ENCODE peak calls at places on chromosomes 4 and X, in seven cellular contexts. X, G, T, D, S, Y and P are unnamed samples.
A peak's percentile ranks its signal among the peaks of the same experiment; 100 is the strongest.

GRCh38 chr4:139875456-139875855 is 209.8 kb downstream of the MGST2 start:
- DNase-seq in X (peak; percentile 61), G (no peak), T (no peak), D (no peak), S (no peak), Y (no peak), P (no peak)

GRCh38 chr4:23577398-23577797 is 312.4 kb downstream of the PPARGC1A start:
- DNase-seq in X (no peak), G (no peak), T (no peak), D (no peak), S (no peak), Y (no peak), P (no peak)

GRCh38 chrX:47204970-47205369 is 11.3 kb downstream of the UBA1 start:
- DNase-seq in X (no peak), G (no peak), T (no peak), D (no peak), S (no peak), Y (no peak), P (no peak)

GRCh38 chr4:119026662-119027444 is 108.8 kb upstream of the MYOZ2 start:
- DNase-seq in X (peak; percentile 33), G (no peak), T (no peak), D (no peak), S (no peak), Y (no peak), P (no peak)

GRCh38 chrX:10350221-10350620 is 193.4 kb downstream of the CLCN4 start:
- DNase-seq in X (no peak), G (no peak), T (no peak), D (no peak), S (no peak), Y (no peak), P (no peak)

GRCh38 chrX:77451041-77451440 is 3.9 kb downstream of the FGF16 start:
- DNase-seq in X (peak; percentile 2), G (no peak), T (no peak), D (peak; percentile 76), S (no peak), Y (no peak), P (no peak)

GRCh38 chrX:135596495-135596894 is 76.0 kb downstream of the INTS6L start:
- DNase-seq in X (peak; percentile 25), G (no peak), T (peak; percentile 27), D (peak; percentile 25), S (peak; percentile 45), Y (no peak), P (peak; percentile 56)

GRCh38 chr4:98722000-98722399 is 63.6 kb upstream of the TSPAN5 start:
- DNase-seq in X (no peak), G (no peak), T (no peak), D (peak; percentile 35), S (no peak), Y (peak; percentile 53), P (no peak)

GRCh38 chrX:78513996-78514745 is 145.0 kb downstream of the RTL3 start:
- DNase-seq in X (no peak), G (no peak), T (no peak), D (no peak), S (no peak), Y (no peak), P (no peak)

GRCh38 chr4:84499065-84499982 is at the start of gene NKX6-1:
- DNase-seq in X (peak; percentile 96), G (no peak), T (peak; percentile 65), D (peak; percentile 67), S (peak; percentile 62), Y (peak; percentile 97), P (peak; percentile 83)

GRCh38 chr4:40283968-40284367 is 51.2 kb upstream of the CHRNA9 start:
- DNase-seq in X (peak; percentile 66), G (no peak), T (no peak), D (peak; percentile 41), S (no peak), Y (no peak), P (no peak)

GRCh38 chr4:145623831-145624230 is 4.6 kb downstream of the MMAA start:
- DNase-seq in X (no peak), G (no peak), T (no peak), D (peak; percentile 49), S (peak; percentile 35), Y (no peak), P (no peak)

GRCh38 chrX:76248901-76249300 is 76.0 kb downstream of the PBDC1 start:
- DNase-seq in X (no peak), G (no peak), T (no peak), D (no peak), S (no peak), Y (no peak), P (no peak)

GRCh38 chr4:147839651-147840050 is 107.8 kb downstream of the ARHGAP10 start:
- DNase-seq in X (no peak), G (no peak), T (no peak), D (no peak), S (no peak), Y (peak; percentile 8), P (no peak)

GRCh38 chr4:123390846-123391456 is 5.6 kb upstream of the SPRY1 start:
- DNase-seq in X (peak; percentile 16), G (no peak), T (no peak), D (no peak), S (peak; percentile 52), Y (no peak), P (peak; percentile 27)

GRCh38 chr4:80926446-80926845 is 104.1 kb upstream of the BMP3 start:
- DNase-seq in X (no peak), G (no peak), T (no peak), D (no peak), S (peak; percentile 24), Y (no peak), P (no peak)

GRCh38 chrX:26442340-26442739 is 226.4 kb downstream of the MAGEB5 start:
- DNase-seq in X (peak; percentile 40), G (no peak), T (no peak), D (peak; percentile 3), S (peak; percentile 3), Y (no peak), P (peak; percentile 52)

GRCh38 chr4:153217440-153217839 is 13.2 kb downstream of the TRIM2 start:
- DNase-seq in X (no peak), G (no peak), T (no peak), D (peak; percentile 12), S (no peak), Y (no peak), P (no peak)
- H3K4me1 ChIP-seq in X (no peaks in the 10 kb centered on the region), G (no peaks in the 10 kb centered on the region), T (peaks cover 25% of the 10 kb centered on the region), D (peaks cover 7% of the 10 kb centered on the region), S (no peaks in the 10 kb centered on the region), Y (no peaks in the 10 kb centered on the region), P (peaks cover 23% of the 10 kb centered on the region)

GRCh38 chrX:332916-333610 is 14.5 kb upstream of the GTPBP6 start:
- DNase-seq in X (no peak), G (no peak), T (no peak), D (no peak), S (no peak), Y (no peak), P (no peak)

GRCh38 chrX:330726-331144 is 12.1 kb upstream of the GTPBP6 start:
- DNase-seq in X (no peak), G (no peak), T (no peak), D (no peak), S (no peak), Y (no peak), P (no peak)

GRCh38 chrX:331772-332495 is 13.3 kb upstream of the GTPBP6 start:
- DNase-seq in X (no peak), G (no peak), T (no peak), D (no peak), S (no peak), Y (no peak), P (no peak)

GRCh38 chrX:332496-332860 is 13.9 kb upstream of the GTPBP6 start:
- DNase-seq in X (no peak), G (no peak), T (no peak), D (no peak), S (no peak), Y (no peak), P (no peak)

GRCh38 chrX:331145-331771 is 12.7 kb upstream of the GTPBP6 start:
- DNase-seq in X (no peak), G (no peak), T (no peak), D (no peak), S (peak; percentile 51), Y (no peak), P (peak; percentile 66)
- H3K4me3 ChIP-seq in X (no peak overlapping the region), G (no peak overlapping the region), T (no peak overlapping the region), D (no peak overlapping the region), S (no peak overlapping the region), Y (peak overlapping the region; percentile 10), P (no peak overlapping the region)

GRCh38 chrX:19792412-19792811 is 95.0 kb downstream of the SH3KBP1 start:
- DNase-seq in X (no peak), G (no peak), T (no peak), D (no peak), S (no peak), Y (no peak), P (no peak)

GRCh38 chrX:19790829-19791228 is 96.6 kb downstream of the SH3KBP1 start:
- DNase-seq in X (no peak), G (no peak), T (no peak), D (no peak), S (no peak), Y (no peak), P (no peak)

GRCh38 chrX:19789782-19790181 is 97.6 kb downstream of the SH3KBP1 start:
- DNase-seq in X (no peak), G (no peak), T (no peak), D (no peak), S (no peak), Y (no peak), P (no peak)

GRCh38 chrX:19793471-19793870 is 93.9 kb downstream of the SH3KBP1 start:
- DNase-seq in X (no peak), G (no peak), T (no peak), D (peak; percentile 11), S (no peak), Y (no peak), P (no peak)

DNA sequence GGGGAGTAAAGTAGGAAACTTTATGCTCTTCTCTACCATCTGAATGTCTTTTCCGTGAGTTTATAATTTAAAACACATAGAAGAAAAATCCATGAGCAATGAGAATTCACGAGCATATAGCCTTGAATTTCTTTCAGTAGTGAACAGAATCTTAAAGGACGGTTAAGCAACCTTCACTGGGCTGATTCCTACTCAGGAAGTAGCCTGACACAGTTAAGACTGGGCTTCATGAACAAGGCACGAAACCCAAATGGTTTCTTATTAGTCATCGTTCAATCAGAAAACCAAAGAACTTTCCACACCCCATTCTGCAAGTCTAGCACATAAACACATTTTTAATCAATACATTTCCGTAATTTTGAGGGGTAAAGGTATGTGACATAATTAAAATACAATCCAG is 95.8 kb downstream of the SH3KBP1 start:
- DNase-seq in X (no peak), G (no peak), T (no peak), D (no peak), S (peak; percentile 65), Y (no peak), P (no peak)
- H3K4me1 ChIP-seq in X (no peaks in the 10 kb centered on the region), G (peaks cover 17% of the 10 kb centered on the region), T (no peaks in the 10 kb centered on the region), D (peaks cover 6% of the 10 kb centered on the region), S (no peaks in the 10 kb centered on the region), Y (no peaks in the 10 kb centered on the region), P (no peaks in the 10 kb centered on the region)

DNA sequence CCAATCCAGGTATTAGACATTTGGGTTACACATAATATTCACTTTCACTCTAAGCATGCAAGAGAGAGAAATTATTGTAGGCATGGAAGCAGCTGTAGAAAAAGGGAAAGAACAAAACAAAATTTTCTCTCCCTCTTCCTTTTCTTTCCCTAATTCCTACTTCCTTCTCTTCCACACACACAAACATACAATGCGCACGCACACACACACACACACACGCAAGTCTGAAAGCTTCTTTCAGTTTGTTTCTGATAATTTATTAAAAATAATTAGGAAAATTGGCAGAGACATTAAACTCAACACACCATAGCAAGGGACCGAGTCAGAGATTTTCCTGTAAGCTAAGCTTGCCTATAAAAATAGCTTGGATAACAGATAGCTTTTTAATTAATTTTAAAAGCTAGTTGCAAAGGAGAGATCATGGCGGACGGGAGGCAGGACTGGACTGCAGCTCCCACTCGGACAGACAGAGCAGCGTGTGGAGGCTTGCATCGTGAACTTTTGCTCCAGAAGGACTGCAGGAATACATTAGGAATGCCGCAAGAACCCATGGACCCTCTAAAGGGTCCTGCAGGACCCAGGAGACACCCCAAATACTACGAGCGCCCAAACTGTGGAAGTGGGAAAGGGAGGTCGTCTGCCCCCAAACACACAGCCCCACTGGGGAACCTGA is 92.6 kb upstream of the MAPK10 start:
- DNase-seq in X (no peak), G (no peak), T (no peak), D (no peak), S (peak; percentile 72), Y (no peak), P (no peak)
- H3K4me3 ChIP-seq in X (no peak overlapping the region), G (no peak overlapping the region), T (no peak overlapping the region), D (no peak overlapping the region), S (no peak overlapping the region), Y (peak overlapping the region; percentile 58), P (no peak overlapping the region)